ENCODE peak calls at places on chromosomes 13 and 19, in four cellular contexts. One of them, this sample, is unnamed.

GRCh38 chr19:53659292-53659691 is 27.5 kb downstream of the DPRX start:
- DNase-seq in GM12878: no peak
- DNase-seq in K562: peak
- DNase-seq in SK-N-SH: peak
- DNase-seq in this sample: peak

GRCh38 chr13:44012910-44013309 is 133.2 kb downstream of the LACC1 start:
- DNase-seq in GM12878: no peak
- DNase-seq in SK-N-SH: no peak
- DNase-seq in K562: no peak
- DNase-seq in this sample: no peak

GRCh38 chr13:43245374-43245964 is 222.1 kb downstream of the DNAJC15 start:
- DNase-seq in SK-N-SH: no peak
- DNase-seq in K562: no peak
- DNase-seq in GM12878: no peak
- DNase-seq in this sample: no peak

GRCh38 chr19:17794731-17795494 is at the start of gene B3GNT3:
- DNase-seq in SK-N-SH: no peak
- DNase-seq in K562: peak
- DNase-seq in GM12878: no peak
- DNase-seq in this sample: peak

GRCh38 chr19:39843919-39844793 is 2.0 kb downstream of the FBL start:
- DNase-seq in K562: no peak
- DNase-seq in GM12878: no peak
- DNase-seq in SK-N-SH: peak
- DNase-seq in this sample: peak

GRCh38 chr19:46766569-46767317 is 20.5 kb upstream of the STRN4 start:
- DNase-seq in SK-N-SH: peak
- DNase-seq in K562: peak
- DNase-seq in GM12878: no peak
- DNase-seq in this sample: peak

GRCh38 chr19:40418040-40418439 is 4.9 kb upstream of the PRX start:
- DNase-seq in GM12878: no peak
- DNase-seq in K562: no peak
- DNase-seq in SK-N-SH: no peak
- DNase-seq in this sample: no peak

GRCh38 chr19:3725640-3726310 is 17.6 kb downstream of the TJP3 start:
- DNase-seq in K562: no peak
- DNase-seq in SK-N-SH: peak
- DNase-seq in GM12878: no peak
- DNase-seq in this sample: no peak

GRCh38 chr19:2438178-2438577 is 10.8 kb upstream of the TIMM13 start:
- DNase-seq in K562: no peak
- DNase-seq in GM12878: no peak
- DNase-seq in SK-N-SH: no peak
- DNase-seq in this sample: no peak

GRCh38 chr13:113318956-113319355 is 21.9 kb downstream of the LAMP1 start:
- DNase-seq in K562: no peak
- DNase-seq in SK-N-SH: no peak
- DNase-seq in GM12878: no peak
- DNase-seq in this sample: no peak

GRCh38 chr13:73731564-73731963 is 402.6 kb downstream of the KLF12 start:
- DNase-seq in SK-N-SH: no peak
- DNase-seq in K562: no peak
- DNase-seq in GM12878: no peak
- DNase-seq in this sample: no peak

GRCh38 chr19:3443840-3444694 is 36.3 kb downstream of the SMIM24 start:
- DNase-seq in K562: no peak
- DNase-seq in SK-N-SH: peak
- DNase-seq in GM12878: no peak
- DNase-seq in this sample: peak

GRCh38 chr19:41431426-41432386 is 4.5 kb upstream of the B3GNT8 start:
- DNase-seq in SK-N-SH: no peak
- DNase-seq in GM12878: no peak
- DNase-seq in K562: no peak
- DNase-seq in this sample: peak

GRCh38 chr19:9936151-9937000 is at the start of gene OLFM2:
- DNase-seq in K562: peak
- DNase-seq in GM12878: no peak
- DNase-seq in SK-N-SH: peak
- DNase-seq in this sample: no peak

GRCh38 chr19:37346091-37346490 is 24.8 kb upstream of the ZNF527 start:
- DNase-seq in SK-N-SH: no peak
- DNase-seq in GM12878: no peak
- DNase-seq in K562: no peak
- DNase-seq in this sample: no peak

GRCh38 chr13:79457948-79458347 is 23.0 kb upstream of the NDFIP2 start:
- DNase-seq in SK-N-SH: no peak
- DNase-seq in K562: peak
- DNase-seq in GM12878: no peak
- DNase-seq in this sample: no peak

GRCh38 chr13:25981060-25981459 is 70.8 kb downstream of the SHISA2 start:
- DNase-seq in K562: no peak
- DNase-seq in SK-N-SH: no peak
- DNase-seq in GM12878: no peak
- DNase-seq in this sample: no peak

GRCh38 chr19:7527516-7528191 is 5.2 kb downstream of the MCOLN1 start:
- DNase-seq in SK-N-SH: no peak
- DNase-seq in K562: no peak
- DNase-seq in GM12878: no peak
- DNase-seq in this sample: no peak

GRCh38 chr19:10399878-10400277 is 3.5 kb downstream of the CDC37 start:
- DNase-seq in SK-N-SH: no peak
- DNase-seq in K562: peak
- DNase-seq in GM12878: no peak
- DNase-seq in this sample: no peak

GRCh38 chr13:91203430-91203829 is 144.1 kb upstream of the MIR17HG start:
- DNase-seq in SK-N-SH: no peak
- DNase-seq in GM12878: no peak
- DNase-seq in K562: no peak
- DNase-seq in this sample: peak

GRCh38 chr19:6529351-6529750 is 1.5 kb upstream of the TNFSF9 start:
- DNase-seq in SK-N-SH: no peak
- DNase-seq in K562: no peak
- DNase-seq in GM12878: no peak
- DNase-seq in this sample: no peak

GRCh38 chr13:113581871-113582270 is 2.7 kb upstream of the TFDP1 start:
- DNase-seq in K562: no peak
- DNase-seq in GM12878: no peak
- DNase-seq in SK-N-SH: no peak
- DNase-seq in this sample: no peak

GRCh38 chr19:14467816-14468215 is 7.3 kb downstream of the PTGER1 start:
- DNase-seq in K562: peak
- DNase-seq in SK-N-SH: no peak
- DNase-seq in GM12878: no peak
- DNase-seq in this sample: no peak

GRCh38 chr13:85816413-85816812 is 17.2 kb upstream of the SLITRK6 start:
- DNase-seq in SK-N-SH: no peak
- DNase-seq in K562: no peak
- DNase-seq in GM12878: no peak
- DNase-seq in this sample: no peak

GRCh38 chr19:18029617-18030338 is 21.8 kb downstream of the ARRDC2 start:
- DNase-seq in GM12878: no peak
- DNase-seq in SK-N-SH: peak
- DNase-seq in K562: no peak
- DNase-seq in this sample: peak

GRCh38 chr19:36604656-36605100 is 435 bp upstream of the ZNF382 start:
- DNase-seq in SK-N-SH: peak
- DNase-seq in GM12878: peak
- DNase-seq in K562: no peak
- DNase-seq in this sample: peak

GRCh38 chr13:113941571-113942191 is 32.2 kb downstream of the C13orf46 start:
- DNase-seq in GM12878: no peak
- DNase-seq in K562: no peak
- DNase-seq in SK-N-SH: peak
- DNase-seq in this sample: no peak

GRCh38 chr13:110580800-110581199 is 19.3 kb upstream of the RAB20 start:
- DNase-seq in GM12878: no peak
- DNase-seq in K562: no peak
- DNase-seq in SK-N-SH: no peak
- DNase-seq in this sample: no peak

GRCh38 chr13:43196750-43197149 is 173.4 kb downstream of the DNAJC15 start:
- DNase-seq in K562: no peak
- DNase-seq in GM12878: no peak
- DNase-seq in SK-N-SH: no peak
- DNase-seq in this sample: no peak

GRCh38 chr19:23512151-23512925 is 117.1 kb upstream of the ZNF91 start:
- DNase-seq in K562: no peak
- DNase-seq in GM12878: no peak
- DNase-seq in SK-N-SH: no peak
- DNase-seq in this sample: no peak

GRCh38 chr19:15038304-15038703 is 11.0 kb upstream of the CASP14 start:
- DNase-seq in GM12878: no peak
- DNase-seq in K562: no peak
- DNase-seq in SK-N-SH: no peak
- DNase-seq in this sample: no peak

GRCh38 chr19:45883881-45884681 is 1.9 kb downstream of the IRF2BP1 start:
- DNase-seq in SK-N-SH: peak
- DNase-seq in GM12878: no peak
- DNase-seq in K562: no peak
- DNase-seq in this sample: no peak

GRCh38 chr13:41916173-41916954 is 44.5 kb downstream of the VWA8 start:
- DNase-seq in GM12878: peak
- DNase-seq in K562: no peak
- DNase-seq in SK-N-SH: no peak
- DNase-seq in this sample: no peak

DNA sequence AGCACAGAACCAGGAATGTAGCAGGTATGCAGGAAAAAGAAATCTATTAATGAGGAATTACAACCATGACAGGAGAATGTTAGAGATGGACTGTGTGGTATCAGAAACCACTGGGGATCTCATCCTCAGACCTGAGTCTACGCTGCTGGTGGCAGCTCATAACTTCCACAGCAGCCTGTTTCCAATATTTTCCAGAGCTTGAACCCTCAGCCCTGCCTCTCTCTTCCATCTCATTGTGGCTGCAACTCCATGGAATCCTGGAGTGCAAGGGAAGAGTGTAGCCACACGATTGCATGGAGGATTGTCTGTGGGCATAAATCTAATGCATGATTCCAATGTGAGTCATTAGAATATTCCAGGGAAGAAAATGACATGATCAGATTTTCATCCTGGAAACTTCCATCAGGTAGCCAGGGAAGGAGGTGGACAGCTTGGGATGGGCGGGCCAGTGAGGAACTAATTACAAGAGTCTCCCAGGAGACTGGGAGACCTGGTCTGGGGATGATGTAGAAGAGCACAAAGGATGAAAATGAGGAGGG is 14.9 kb downstream of the PLA2G4C start:
- DNase-seq in K562: no peak
- DNase-seq in SK-N-SH: no peak
- DNase-seq in GM12878: no peak
- DNase-seq in this sample: no peak
- TF ChIP-seq ZBTB33 in K562: no peak
- TF ChIP-seq ZBTB33 in SK-N-SH: no peak
- TF ChIP-seq ZBTB33 in GM12878: no peak
- TF ChIP-seq ZBTB33 in this sample: no peak

DNA sequence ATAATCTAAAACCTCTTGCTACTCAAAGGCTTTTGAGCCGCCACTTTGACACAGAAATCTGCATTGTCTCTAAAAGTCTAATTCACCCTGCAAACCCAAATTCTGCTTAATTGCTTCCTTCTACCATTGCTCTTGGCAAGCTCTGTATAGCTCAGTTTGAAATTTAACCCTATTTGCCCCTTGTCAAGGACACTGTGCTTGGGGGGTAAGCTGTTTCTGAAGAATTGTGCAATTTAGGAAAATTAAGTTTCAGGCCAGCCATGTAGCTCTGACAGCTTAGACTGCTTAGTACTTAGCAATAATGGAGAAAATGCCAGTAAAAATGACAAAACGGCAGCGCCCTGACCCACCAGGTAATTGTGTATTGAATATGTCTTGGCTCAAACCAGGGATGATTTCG is 282.2 kb downstream of the OLFM4 start:
- DNase-seq in GM12878: no peak
- DNase-seq in SK-N-SH: no peak
- DNase-seq in K562: no peak
- DNase-seq in this sample: no peak
- TF ChIP-seq SMC3 in GM12878: no peak
- TF ChIP-seq SMC3 in SK-N-SH: no peak
- TF ChIP-seq SMC3 in K562: no peak
- TF ChIP-seq SMC3 in this sample: no peak

GRCh38 chr13:27199691-27200090 is 28.1 kb upstream of the USP12 start:
- DNase-seq in SK-N-SH: no peak
- DNase-seq in GM12878: no peak
- DNase-seq in K562: no peak
- DNase-seq in this sample: no peak

GRCh38 chr13:27192896-27193295 is 21.3 kb upstream of the USP12 start:
- DNase-seq in GM12878: no peak
- DNase-seq in K562: no peak
- DNase-seq in SK-N-SH: no peak
- DNase-seq in this sample: no peak

GRCh38 chr13:27200413-27201066 is 28.9 kb upstream of the USP12 start:
- DNase-seq in GM12878: no peak
- DNase-seq in K562: no peak
- DNase-seq in SK-N-SH: no peak
- DNase-seq in this sample: no peak

GRCh38 chr13:27194209-27194608 is 22.6 kb upstream of the USP12 start:
- DNase-seq in K562: no peak
- DNase-seq in SK-N-SH: no peak
- DNase-seq in GM12878: no peak
- DNase-seq in this sample: no peak

GRCh38 chr13:27194895-27195764 is 23.5 kb upstream of the USP12 start:
- DNase-seq in SK-N-SH: no peak
- DNase-seq in GM12878: no peak
- DNase-seq in K562: peak
- DNase-seq in this sample: no peak
- TF ChIP-seq ZBTB33 in SK-N-SH: no peak
- TF ChIP-seq ZBTB33 in GM12878: no peak
- TF ChIP-seq ZBTB33 in K562: no peak
- TF ChIP-seq ZBTB33 in this sample: no peak

GRCh38 chr19:54817670-54818536 is 1.6 kb downstream of the KIR3DL1 start:
- DNase-seq in K562: no peak
- DNase-seq in SK-N-SH: no peak
- DNase-seq in GM12878: no peak
- DNase-seq in this sample: no peak
- TF ChIP-seq SMC3 in K562: no peak
- TF ChIP-seq SMC3 in SK-N-SH: no peak
- TF ChIP-seq SMC3 in GM12878: no peak
- TF ChIP-seq SMC3 in this sample: no peak

GRCh38 chr19:57103573-57104277 is 16.1 kb upstream of the USP29 start:
- DNase-seq in GM12878: peak
- DNase-seq in SK-N-SH: peak
- DNase-seq in K562: peak
- DNase-seq in this sample: peak

GRCh38 chr19:57096640-57097361 is 23.0 kb upstream of the USP29 start:
- DNase-seq in K562: no peak
- DNase-seq in GM12878: no peak
- DNase-seq in SK-N-SH: no peak
- DNase-seq in this sample: peak

GRCh38 chr19:57099199-57099661 is 20.6 kb upstream of the USP29 start:
- DNase-seq in SK-N-SH: peak
- DNase-seq in GM12878: no peak
- DNase-seq in K562: peak
- DNase-seq in this sample: peak
- TF ChIP-seq ZBTB33 in SK-N-SH: no peak
- TF ChIP-seq ZBTB33 in GM12878: no peak
- TF ChIP-seq ZBTB33 in K562: peak
- TF ChIP-seq ZBTB33 in this sample: peak

This sample was measured in HepG2.